ENCODE peak calls at places on chromosomes 7 and 10, in seven cellular contexts. One of them, this sample, is unnamed.
A peak's percentile ranks its signal among the peaks of the same experiment; 100 is the strongest.

GRCh38 chr10:60677541-60678129 is 100.6 kb upstream of the CDK1 start:
- DNase-seq in esophagus muscularis mucosa: no peak
- DNase-seq in HepG2: no peak
- DNase-seq in uterus: no peak
- DNase-seq in stomach: no peak
- DNase-seq in ovary: no peak
- DNase-seq in H1: no peak
- DNase-seq in this sample: no peak

GRCh38 chr7:44634839-44635591 is 28.6 kb downstream of the OGDH start:
- DNase-seq in esophagus muscularis mucosa: no peak
- DNase-seq in HepG2: no peak
- DNase-seq in uterus: no peak
- DNase-seq in stomach: peak; percentile 71
- DNase-seq in ovary: no peak
- DNase-seq in H1: no peak
- DNase-seq in this sample: peak; percentile 24

GRCh38 chr7:987909-988308 is 4.9 kb downstream of the CYP2W1 start:
- DNase-seq in esophagus muscularis mucosa: no peak
- DNase-seq in HepG2: no peak
- DNase-seq in uterus: no peak
- DNase-seq in stomach: no peak
- DNase-seq in ovary: peak; percentile 66
- DNase-seq in H1: no peak
- DNase-seq in this sample: no peak

GRCh38 chr7:139321071-139321745 is 19.9 kb upstream of the FMC1 start:
- DNase-seq in esophagus muscularis mucosa: peak; percentile 88
- DNase-seq in HepG2: peak; percentile 56
- DNase-seq in uterus: no peak
- DNase-seq in stomach: no peak
- DNase-seq in ovary: no peak
- DNase-seq in H1: peak; percentile 5
- DNase-seq in this sample: no peak

GRCh38 chr10:132913559-132914115 is 28.7 kb downstream of the CFAP46 start:
- DNase-seq in esophagus muscularis mucosa: no peak
- DNase-seq in HepG2: no peak
- DNase-seq in uterus: no peak
- DNase-seq in stomach: no peak
- DNase-seq in ovary: peak; percentile 18
- DNase-seq in H1: no peak
- DNase-seq in this sample: no peak

GRCh38 chr10:126905776-126906703 is 812 bp downstream of the DOCK1 start:
- DNase-seq in esophagus muscularis mucosa: no peak
- DNase-seq in HepG2: peak; percentile 41
- DNase-seq in uterus: peak; percentile 25
- DNase-seq in stomach: peak; percentile 33
- DNase-seq in ovary: peak; percentile 67
- DNase-seq in H1: no peak
- DNase-seq in this sample: peak; percentile 32

GRCh38 chr10:50574305-50574704 is 49.5 kb downstream of the SGMS1 start:
- DNase-seq in esophagus muscularis mucosa: no peak
- DNase-seq in HepG2: no peak
- DNase-seq in uterus: no peak
- DNase-seq in stomach: no peak
- DNase-seq in ovary: no peak
- DNase-seq in H1: no peak
- DNase-seq in this sample: no peak

GRCh38 chr10:119049777-119050176 is 20.3 kb downstream of the NANOS1 start:
- DNase-seq in esophagus muscularis mucosa: no peak
- DNase-seq in HepG2: no peak
- DNase-seq in uterus: no peak
- DNase-seq in stomach: no peak
- DNase-seq in ovary: no peak
- DNase-seq in H1: no peak
- DNase-seq in this sample: no peak

GRCh38 chr7:139680676-139681462 is 96.9 kb downstream of the HIPK2 start:
- DNase-seq in esophagus muscularis mucosa: no peak
- DNase-seq in HepG2: no peak
- DNase-seq in uterus: no peak
- DNase-seq in stomach: peak; percentile 75
- DNase-seq in ovary: no peak
- DNase-seq in H1: no peak
- DNase-seq in this sample: peak; percentile 66

GRCh38 chr7:93030605-93031225 is 87.1 kb downstream of the SAMD9 start:
- DNase-seq in esophagus muscularis mucosa: no peak
- DNase-seq in HepG2: no peak
- DNase-seq in uterus: no peak
- DNase-seq in stomach: no peak
- DNase-seq in ovary: no peak
- DNase-seq in H1: no peak
- DNase-seq in this sample: no peak

GRCh38 chr7:17661982-17662585 is 278.2 kb downstream of the SNX13 start:
- DNase-seq in esophagus muscularis mucosa: no peak
- DNase-seq in HepG2: no peak
- DNase-seq in uterus: no peak
- DNase-seq in stomach: no peak
- DNase-seq in ovary: no peak
- DNase-seq in H1: no peak
- DNase-seq in this sample: no peak

GRCh38 chr7:143980746-143981510 is 19.2 kb upstream of the OR6B1 start:
- DNase-seq in esophagus muscularis mucosa: no peak
- DNase-seq in HepG2: no peak
- DNase-seq in uterus: no peak
- DNase-seq in stomach: no peak
- DNase-seq in ovary: no peak
- DNase-seq in H1: no peak
- DNase-seq in this sample: no peak

GRCh38 chr10:17273403-17273802 is 45.4 kb downstream of the VIM start:
- DNase-seq in esophagus muscularis mucosa: no peak
- DNase-seq in HepG2: no peak
- DNase-seq in uterus: no peak
- DNase-seq in stomach: no peak
- DNase-seq in ovary: no peak
- DNase-seq in H1: no peak
- DNase-seq in this sample: no peak

DNA sequence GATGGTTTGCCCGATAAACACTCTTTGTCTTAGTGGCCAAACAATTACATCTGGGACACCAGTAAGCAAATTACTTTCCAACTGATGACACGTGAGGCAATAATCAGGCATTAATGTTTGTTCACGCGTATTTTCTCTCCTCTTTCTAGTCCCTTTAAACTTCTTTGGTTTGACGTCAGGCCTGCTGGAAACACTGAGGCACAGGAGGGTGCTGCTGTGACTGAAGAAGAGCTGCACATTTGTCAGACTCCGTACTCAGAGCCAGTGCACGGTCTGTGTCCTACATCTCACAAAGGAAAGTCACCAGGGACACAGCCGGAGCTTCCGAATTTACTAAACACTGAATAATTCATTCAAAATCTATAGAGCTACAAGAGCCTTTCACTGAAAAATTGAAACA is 57.6 kb upstream of the ANAPC16 start:
- DNase-seq in esophagus muscularis mucosa: no peak
- DNase-seq in HepG2: no peak
- DNase-seq in uterus: no peak
- DNase-seq in stomach: no peak
- DNase-seq in ovary: no peak
- DNase-seq in H1: no peak
- DNase-seq in this sample: no peak
- TF ChIP-seq POLR2A in esophagus muscularis mucosa: no peak
- TF ChIP-seq POLR2A in HepG2: no peak
- TF ChIP-seq POLR2A in uterus: no peak
- TF ChIP-seq POLR2A in stomach: no peak
- TF ChIP-seq POLR2A in ovary: no peak
- TF ChIP-seq POLR2A in H1: no peak
- TF ChIP-seq POLR2A in this sample: no peak

DNA sequence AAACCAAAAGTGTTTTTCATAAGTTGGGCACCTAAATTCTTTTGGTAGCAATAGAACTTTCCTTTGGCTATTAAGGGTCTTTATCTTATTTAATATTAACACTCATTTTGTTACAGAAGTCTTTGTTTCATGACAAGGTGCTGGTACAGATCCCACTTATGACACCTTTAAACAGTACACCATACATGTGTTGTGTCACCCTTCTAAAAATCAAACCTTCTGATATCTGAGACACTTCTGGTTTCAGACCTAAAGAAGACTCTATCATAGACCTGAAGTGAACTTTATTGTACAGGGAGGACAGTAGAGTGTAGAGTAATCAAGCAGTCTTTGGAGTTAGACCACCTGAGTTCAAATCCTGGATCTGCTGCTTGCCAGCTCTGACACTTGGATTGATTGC is 5.8 kb upstream of the USP6NL start:
- DNase-seq in esophagus muscularis mucosa: no peak
- DNase-seq in HepG2: no peak
- DNase-seq in uterus: no peak
- DNase-seq in stomach: no peak
- DNase-seq in ovary: no peak
- DNase-seq in H1: no peak
- DNase-seq in this sample: no peak
- H3K27ac ChIP-seq in esophagus muscularis mucosa: no peak overlapping the region
- H3K27ac ChIP-seq in HepG2: no peak overlapping the region
- H3K27ac ChIP-seq in uterus: no peak overlapping the region
- H3K27ac ChIP-seq in stomach: no peak overlapping the region
- H3K27ac ChIP-seq in ovary: no peak overlapping the region
- H3K27ac ChIP-seq in H1: no peak overlapping the region
- H3K27ac ChIP-seq in this sample: no peak overlapping the region

GRCh38 chr7:150514748-150515222 is at the start of gene GIMAP7:
- DNase-seq in esophagus muscularis mucosa: no peak
- DNase-seq in HepG2: no peak
- DNase-seq in uterus: no peak
- DNase-seq in stomach: no peak
- DNase-seq in ovary: no peak
- DNase-seq in H1: no peak
- DNase-seq in this sample: no peak

GRCh38 chr7:150515752-150516151 is 1.1 kb downstream of the GIMAP7 start:
- DNase-seq in esophagus muscularis mucosa: no peak
- DNase-seq in HepG2: no peak
- DNase-seq in uterus: no peak
- DNase-seq in stomach: no peak
- DNase-seq in ovary: no peak
- DNase-seq in H1: no peak
- DNase-seq in this sample: no peak

GRCh38 chr7:150511039-150511438 is 3.6 kb upstream of the GIMAP7 start:
- DNase-seq in esophagus muscularis mucosa: no peak
- DNase-seq in HepG2: no peak
- DNase-seq in uterus: no peak
- DNase-seq in stomach: no peak
- DNase-seq in ovary: no peak
- DNase-seq in H1: no peak
- DNase-seq in this sample: no peak

GRCh38 chr7:150515248-150515647 is 576 bp downstream of the GIMAP7 start:
- DNase-seq in esophagus muscularis mucosa: no peak
- DNase-seq in HepG2: no peak
- DNase-seq in uterus: no peak
- DNase-seq in stomach: no peak
- DNase-seq in ovary: no peak
- DNase-seq in H1: no peak
- DNase-seq in this sample: no peak

DNA sequence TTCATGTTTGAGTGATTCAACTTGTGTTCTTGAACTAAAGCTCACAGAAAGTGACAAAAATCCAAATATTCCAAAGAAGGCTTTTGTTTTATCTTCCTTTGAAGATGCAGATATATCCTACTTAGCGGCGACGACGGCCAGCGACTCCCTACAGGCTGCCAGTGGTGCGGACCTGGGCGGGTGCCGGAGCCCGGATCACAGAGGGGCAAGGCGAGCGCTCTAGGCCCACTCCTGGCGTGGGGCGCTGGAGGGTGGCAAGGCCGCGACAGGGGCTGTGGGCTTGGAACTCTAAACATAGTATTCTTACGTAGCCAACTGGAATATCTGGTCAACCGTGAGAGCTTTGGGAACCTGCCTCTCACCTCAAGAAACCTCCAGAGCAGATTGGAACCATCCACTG is 914 bp upstream of the GIMAP7 start:
- DNase-seq in esophagus muscularis mucosa: no peak
- DNase-seq in HepG2: no peak
- DNase-seq in uterus: no peak
- DNase-seq in stomach: no peak
- DNase-seq in ovary: no peak
- DNase-seq in H1: no peak
- DNase-seq in this sample: no peak
- H3K4me3 ChIP-seq in esophagus muscularis mucosa: peak overlapping the region; percentile 49
- H3K4me3 ChIP-seq in HepG2: no peak overlapping the region
- H3K4me3 ChIP-seq in uterus: no peak overlapping the region
- H3K4me3 ChIP-seq in stomach: peak overlapping the region; percentile 43
- H3K4me3 ChIP-seq in ovary: no peak overlapping the region
- H3K4me3 ChIP-seq in H1: no peak overlapping the region
- H3K4me3 ChIP-seq in this sample: no peak overlapping the region

GRCh38 chr10:110837418-110838120 is 34.2 kb upstream of the PDCD4 start:
- DNase-seq in esophagus muscularis mucosa: no peak
- DNase-seq in HepG2: peak; percentile 68
- DNase-seq in uterus: peak; percentile 48
- DNase-seq in stomach: no peak
- DNase-seq in ovary: peak; percentile 61
- DNase-seq in H1: no peak
- DNase-seq in this sample: no peak
- TF ChIP-seq POLR2A in esophagus muscularis mucosa: no peak
- TF ChIP-seq POLR2A in HepG2: no peak
- TF ChIP-seq POLR2A in uterus: no peak
- TF ChIP-seq POLR2A in stomach: no peak
- TF ChIP-seq POLR2A in ovary: no peak
- TF ChIP-seq POLR2A in H1: no peak
- TF ChIP-seq POLR2A in this sample: no peak

GRCh38 chr10:106401967-106402366 is 762.5 kb downstream of the SORCS1 start:
- DNase-seq in esophagus muscularis mucosa: no peak
- DNase-seq in HepG2: no peak
- DNase-seq in uterus: no peak
- DNase-seq in stomach: no peak
- DNase-seq in ovary: no peak
- DNase-seq in H1: no peak
- DNase-seq in this sample: no peak
- H3K27ac ChIP-seq in esophagus muscularis mucosa: no peak overlapping the region
- H3K27ac ChIP-seq in HepG2: no peak overlapping the region
- H3K27ac ChIP-seq in uterus: no peak overlapping the region
- H3K27ac ChIP-seq in stomach: no peak overlapping the region
- H3K27ac ChIP-seq in ovary: no peak overlapping the region
- H3K27ac ChIP-seq in H1: no peak overlapping the region
- H3K27ac ChIP-seq in this sample: no peak overlapping the region

GRCh38 chr10:86733260-86733671 is 23.2 kb upstream of the BMPR1A start:
- DNase-seq in esophagus muscularis mucosa: no peak
- DNase-seq in HepG2: no peak
- DNase-seq in uterus: no peak
- DNase-seq in stomach: no peak
- DNase-seq in ovary: peak; percentile 68
- DNase-seq in H1: no peak
- DNase-seq in this sample: no peak
- H3K4me3 ChIP-seq in esophagus muscularis mucosa: no peak overlapping the region
- H3K4me3 ChIP-seq in HepG2: no peak overlapping the region
- H3K4me3 ChIP-seq in uterus: no peak overlapping the region
- H3K4me3 ChIP-seq in stomach: no peak overlapping the region
- H3K4me3 ChIP-seq in ovary: no peak overlapping the region
- H3K4me3 ChIP-seq in H1: no peak overlapping the region
- H3K4me3 ChIP-seq in this sample: no peak overlapping the region

GRCh38 chr10:7605565-7606295 is 61.0 kb downstream of the ITIH5 start:
- DNase-seq in esophagus muscularis mucosa: no peak
- DNase-seq in HepG2: no peak
- DNase-seq in uterus: no peak
- DNase-seq in stomach: no peak
- DNase-seq in ovary: no peak
- DNase-seq in H1: no peak
- DNase-seq in this sample: no peak
- TF ChIP-seq POLR2A in esophagus muscularis mucosa: no peak
- TF ChIP-seq POLR2A in HepG2: no peak
- TF ChIP-seq POLR2A in uterus: no peak
- TF ChIP-seq POLR2A in stomach: no peak
- TF ChIP-seq POLR2A in ovary: no peak
- TF ChIP-seq POLR2A in H1: no peak
- TF ChIP-seq POLR2A in this sample: no peak

This sample was measured in adrenal gland.